ENCODE peak calls at places on chromosome 4, in seven cellular contexts. One of them, this sample, is unnamed.
A peak's percentile ranks its signal among the peaks of the same experiment; 100 is the strongest.

GRCh38 chr4:171875291-171875690 is 62.1 kb downstream of the GALNTL6 start:
- DNase-seq in non-pigmented ciliary epithelial cell: no peak
- DNase-seq in left kidney: no peak
- DNase-seq in COR-L47: no peak
- DNase-seq in neural crest cell: no peak
- DNase-seq in stimulated activated CD8-positive, alpha-beta memory T cell treated with anti-CD3 and anti-CD28 coated beads, Interleukin-12 subunit alpha, Interleukin-12 subunit beta, amount 100 ng/mL, for 1 hour: no peak
- DNase-seq in D341Med: no peak
- DNase-seq in this sample: no peak

GRCh38 chr4:65089666-65090065 is 580.6 kb downstream of the EPHA5 start:
- DNase-seq in non-pigmented ciliary epithelial cell: no peak
- DNase-seq in left kidney: peak; percentile 7
- DNase-seq in COR-L47: peak; percentile 6
- DNase-seq in neural crest cell: no peak
- DNase-seq in stimulated activated CD8-positive, alpha-beta memory T cell treated with anti-CD3 and anti-CD28 coated beads, Interleukin-12 subunit alpha, Interleukin-12 subunit beta, amount 100 ng/mL, for 1 hour: no peak
- DNase-seq in D341Med: no peak
- DNase-seq in this sample: no peak

GRCh38 chr4:159242427-159242826 is 139.5 kb downstream of the RAPGEF2 start:
- DNase-seq in non-pigmented ciliary epithelial cell: no peak
- DNase-seq in left kidney: no peak
- DNase-seq in COR-L47: no peak
- DNase-seq in neural crest cell: no peak
- DNase-seq in stimulated activated CD8-positive, alpha-beta memory T cell treated with anti-CD3 and anti-CD28 coated beads, Interleukin-12 subunit alpha, Interleukin-12 subunit beta, amount 100 ng/mL, for 1 hour: no peak
- DNase-seq in D341Med: no peak
- DNase-seq in this sample: no peak

GRCh38 chr4:183326853-183327252 is 4.6 kb upstream of the CLDN24 start:
- DNase-seq in non-pigmented ciliary epithelial cell: no peak
- DNase-seq in left kidney: no peak
- DNase-seq in COR-L47: no peak
- DNase-seq in neural crest cell: no peak
- DNase-seq in stimulated activated CD8-positive, alpha-beta memory T cell treated with anti-CD3 and anti-CD28 coated beads, Interleukin-12 subunit alpha, Interleukin-12 subunit beta, amount 100 ng/mL, for 1 hour: no peak
- DNase-seq in D341Med: no peak
- DNase-seq in this sample: no peak

GRCh38 chr4:3037957-3038451 is 36.3 kb downstream of the HTT-AS start:
- DNase-seq in non-pigmented ciliary epithelial cell: no peak
- DNase-seq in left kidney: no peak
- DNase-seq in COR-L47: peak; percentile 66
- DNase-seq in neural crest cell: no peak
- DNase-seq in stimulated activated CD8-positive, alpha-beta memory T cell treated with anti-CD3 and anti-CD28 coated beads, Interleukin-12 subunit alpha, Interleukin-12 subunit beta, amount 100 ng/mL, for 1 hour: no peak
- DNase-seq in D341Med: no peak
- DNase-seq in this sample: no peak

GRCh38 chr4:75087416-75087815 is 154.5 kb downstream of the PARM1 start:
- DNase-seq in non-pigmented ciliary epithelial cell: no peak
- DNase-seq in left kidney: no peak
- DNase-seq in COR-L47: no peak
- DNase-seq in neural crest cell: no peak
- DNase-seq in stimulated activated CD8-positive, alpha-beta memory T cell treated with anti-CD3 and anti-CD28 coated beads, Interleukin-12 subunit alpha, Interleukin-12 subunit beta, amount 100 ng/mL, for 1 hour: no peak
- DNase-seq in D341Med: no peak
- DNase-seq in this sample: no peak

GRCh38 chr4:80913381-80913780 is 117.1 kb upstream of the BMP3 start:
- DNase-seq in non-pigmented ciliary epithelial cell: no peak
- DNase-seq in left kidney: no peak
- DNase-seq in COR-L47: no peak
- DNase-seq in neural crest cell: no peak
- DNase-seq in stimulated activated CD8-positive, alpha-beta memory T cell treated with anti-CD3 and anti-CD28 coated beads, Interleukin-12 subunit alpha, Interleukin-12 subunit beta, amount 100 ng/mL, for 1 hour: no peak
- DNase-seq in D341Med: no peak
- DNase-seq in this sample: peak; percentile 1

GRCh38 chr4:84582302-84582987 is 482 bp upstream of the CDS1 start:
- DNase-seq in non-pigmented ciliary epithelial cell: no peak
- DNase-seq in left kidney: peak; percentile 98
- DNase-seq in COR-L47: peak; percentile 90
- DNase-seq in neural crest cell: peak; percentile 80
- DNase-seq in stimulated activated CD8-positive, alpha-beta memory T cell treated with anti-CD3 and anti-CD28 coated beads, Interleukin-12 subunit alpha, Interleukin-12 subunit beta, amount 100 ng/mL, for 1 hour: peak; percentile 75
- DNase-seq in D341Med: peak; percentile 92
- DNase-seq in this sample: peak; percentile 79

This sample was measured in memory B cell.